ENCODE peak calls at places on chromosomes 11 and 22, in six cellular contexts. One of them, this sample, is unnamed.

GRCh38 chr22:17411213-17411612 is 42.0 kb downstream of the CECR2 start:
- DNase-seq in psoas muscle: no peak
- DNase-seq in activated effector memory CD4-positive, alpha-beta T cell treated with anti-CD3 and anti-CD28 coated beads, Interleukin-2, amount 50 U/mL, for 16 hours: no peak
- DNase-seq in NCI-H1092: no peak
- DNase-seq in activated CD4-positive, alpha-beta T cell treated with anti-CD3 and anti-CD28 coated beads, Interleukin-2, amount 50 U/mL, for 1 hour: no peak
- DNase-seq in HEK293T: no peak
- DNase-seq in this sample: no peak

GRCh38 chr11:122178795-122179194 is 62.8 kb upstream of the BLID start:
- DNase-seq in psoas muscle: no peak
- DNase-seq in activated effector memory CD4-positive, alpha-beta T cell treated with anti-CD3 and anti-CD28 coated beads, Interleukin-2, amount 50 U/mL, for 16 hours: no peak
- DNase-seq in NCI-H1092: no peak
- DNase-seq in activated CD4-positive, alpha-beta T cell treated with anti-CD3 and anti-CD28 coated beads, Interleukin-2, amount 50 U/mL, for 1 hour: no peak
- DNase-seq in HEK293T: no peak
- DNase-seq in this sample: no peak

GRCh38 chr11:55967914-55968313 is 1.8 kb downstream of the OR10AG1 start:
- DNase-seq in psoas muscle: no peak
- DNase-seq in activated effector memory CD4-positive, alpha-beta T cell treated with anti-CD3 and anti-CD28 coated beads, Interleukin-2, amount 50 U/mL, for 16 hours: no peak
- DNase-seq in NCI-H1092: no peak
- DNase-seq in activated CD4-positive, alpha-beta T cell treated with anti-CD3 and anti-CD28 coated beads, Interleukin-2, amount 50 U/mL, for 1 hour: no peak
- DNase-seq in HEK293T: no peak
- DNase-seq in this sample: no peak

GRCh38 chr22:45318558-45319318 is 9.0 kb downstream of the FAM118A start:
- DNase-seq in psoas muscle: no peak
- DNase-seq in activated effector memory CD4-positive, alpha-beta T cell treated with anti-CD3 and anti-CD28 coated beads, Interleukin-2, amount 50 U/mL, for 16 hours: peak; percentile 78
- DNase-seq in NCI-H1092: no peak
- DNase-seq in activated CD4-positive, alpha-beta T cell treated with anti-CD3 and anti-CD28 coated beads, Interleukin-2, amount 50 U/mL, for 1 hour: peak; percentile 52
- DNase-seq in HEK293T: no peak
- DNase-seq in this sample: no peak

GRCh38 chr11:23201936-23202522 is 341.8 kb upstream of the CCDC179 start:
- DNase-seq in psoas muscle: no peak
- DNase-seq in activated effector memory CD4-positive, alpha-beta T cell treated with anti-CD3 and anti-CD28 coated beads, Interleukin-2, amount 50 U/mL, for 16 hours: no peak
- DNase-seq in NCI-H1092: no peak
- DNase-seq in activated CD4-positive, alpha-beta T cell treated with anti-CD3 and anti-CD28 coated beads, Interleukin-2, amount 50 U/mL, for 1 hour: no peak
- DNase-seq in HEK293T: no peak
- DNase-seq in this sample: no peak

GRCh38 chr22:22820626-22821025 is 67.0 kb upstream of the IGLL5 start:
- DNase-seq in psoas muscle: no peak
- DNase-seq in activated effector memory CD4-positive, alpha-beta T cell treated with anti-CD3 and anti-CD28 coated beads, Interleukin-2, amount 50 U/mL, for 16 hours: no peak
- DNase-seq in NCI-H1092: no peak
- DNase-seq in activated CD4-positive, alpha-beta T cell treated with anti-CD3 and anti-CD28 coated beads, Interleukin-2, amount 50 U/mL, for 1 hour: peak; percentile 27
- DNase-seq in HEK293T: no peak
- DNase-seq in this sample: no peak

GRCh38 chr11:126654886-126655806 is 299.7 kb downstream of the ST3GAL4 start:
- DNase-seq in psoas muscle: no peak
- DNase-seq in activated effector memory CD4-positive, alpha-beta T cell treated with anti-CD3 and anti-CD28 coated beads, Interleukin-2, amount 50 U/mL, for 16 hours: no peak
- DNase-seq in NCI-H1092: peak; percentile 61
- DNase-seq in activated CD4-positive, alpha-beta T cell treated with anti-CD3 and anti-CD28 coated beads, Interleukin-2, amount 50 U/mL, for 1 hour: no peak
- DNase-seq in HEK293T: no peak
- DNase-seq in this sample: no peak

GRCh38 chr11:112269139-112269538 is 8.5 kb upstream of the PLET1 start:
- DNase-seq in psoas muscle: no peak
- DNase-seq in activated effector memory CD4-positive, alpha-beta T cell treated with anti-CD3 and anti-CD28 coated beads, Interleukin-2, amount 50 U/mL, for 16 hours: no peak
- DNase-seq in NCI-H1092: no peak
- DNase-seq in activated CD4-positive, alpha-beta T cell treated with anti-CD3 and anti-CD28 coated beads, Interleukin-2, amount 50 U/mL, for 1 hour: no peak
- DNase-seq in HEK293T: no peak
- DNase-seq in this sample: no peak

GRCh38 chr11:129204439-129204838 is 12.3 kb upstream of the ARHGAP32 start:
- DNase-seq in psoas muscle: no peak
- DNase-seq in activated effector memory CD4-positive, alpha-beta T cell treated with anti-CD3 and anti-CD28 coated beads, Interleukin-2, amount 50 U/mL, for 16 hours: no peak
- DNase-seq in NCI-H1092: no peak
- DNase-seq in activated CD4-positive, alpha-beta T cell treated with anti-CD3 and anti-CD28 coated beads, Interleukin-2, amount 50 U/mL, for 1 hour: no peak
- DNase-seq in HEK293T: no peak
- DNase-seq in this sample: no peak

GRCh38 chr22:20654343-20655208 is 119.3 kb upstream of the SERPIND1 start:
- DNase-seq in psoas muscle: no peak
- DNase-seq in activated effector memory CD4-positive, alpha-beta T cell treated with anti-CD3 and anti-CD28 coated beads, Interleukin-2, amount 50 U/mL, for 16 hours: no peak
- DNase-seq in NCI-H1092: no peak
- DNase-seq in activated CD4-positive, alpha-beta T cell treated with anti-CD3 and anti-CD28 coated beads, Interleukin-2, amount 50 U/mL, for 1 hour: no peak
- DNase-seq in HEK293T: peak; percentile 3
- DNase-seq in this sample: no peak

GRCh38 chr22:22929381-22930221 is 42.0 kb downstream of the IGLL5 start:
- DNase-seq in psoas muscle: no peak
- DNase-seq in activated effector memory CD4-positive, alpha-beta T cell treated with anti-CD3 and anti-CD28 coated beads, Interleukin-2, amount 50 U/mL, for 16 hours: no peak
- DNase-seq in NCI-H1092: no peak
- DNase-seq in activated CD4-positive, alpha-beta T cell treated with anti-CD3 and anti-CD28 coated beads, Interleukin-2, amount 50 U/mL, for 1 hour: no peak
- DNase-seq in HEK293T: no peak
- DNase-seq in this sample: no peak

GRCh38 chr11:103295704-103296103 is 186.5 kb downstream of the DYNC2H1 start:
- DNase-seq in psoas muscle: no peak
- DNase-seq in activated effector memory CD4-positive, alpha-beta T cell treated with anti-CD3 and anti-CD28 coated beads, Interleukin-2, amount 50 U/mL, for 16 hours: no peak
- DNase-seq in NCI-H1092: no peak
- DNase-seq in activated CD4-positive, alpha-beta T cell treated with anti-CD3 and anti-CD28 coated beads, Interleukin-2, amount 50 U/mL, for 1 hour: no peak
- DNase-seq in HEK293T: no peak
- DNase-seq in this sample: no peak

GRCh38 chr22:42670921-42671709 is 21.9 kb upstream of the CYB5R3 start:
- DNase-seq in psoas muscle: no peak
- DNase-seq in activated effector memory CD4-positive, alpha-beta T cell treated with anti-CD3 and anti-CD28 coated beads, Interleukin-2, amount 50 U/mL, for 16 hours: no peak
- DNase-seq in NCI-H1092: no peak
- DNase-seq in activated CD4-positive, alpha-beta T cell treated with anti-CD3 and anti-CD28 coated beads, Interleukin-2, amount 50 U/mL, for 1 hour: no peak
- DNase-seq in HEK293T: no peak
- DNase-seq in this sample: no peak

GRCh38 chr11:86069408-86070086 is 663 bp upstream of the PICALM start:
- DNase-seq in psoas muscle: no peak
- DNase-seq in activated effector memory CD4-positive, alpha-beta T cell treated with anti-CD3 and anti-CD28 coated beads, Interleukin-2, amount 50 U/mL, for 16 hours: no peak
- DNase-seq in NCI-H1092: no peak
- DNase-seq in activated CD4-positive, alpha-beta T cell treated with anti-CD3 and anti-CD28 coated beads, Interleukin-2, amount 50 U/mL, for 1 hour: no peak
- DNase-seq in HEK293T: peak; percentile 16
- DNase-seq in this sample: peak; percentile 93

GRCh38 chr11:29734287-29734686 is 282.5 kb downstream of the KCNA4 start:
- DNase-seq in psoas muscle: no peak
- DNase-seq in activated effector memory CD4-positive, alpha-beta T cell treated with anti-CD3 and anti-CD28 coated beads, Interleukin-2, amount 50 U/mL, for 16 hours: no peak
- DNase-seq in NCI-H1092: no peak
- DNase-seq in activated CD4-positive, alpha-beta T cell treated with anti-CD3 and anti-CD28 coated beads, Interleukin-2, amount 50 U/mL, for 1 hour: no peak
- DNase-seq in HEK293T: no peak
- DNase-seq in this sample: no peak

GRCh38 chr22:39026509-39027150 is 5.7 kb downstream of the APOBEC3D start:
- DNase-seq in psoas muscle: no peak
- DNase-seq in activated effector memory CD4-positive, alpha-beta T cell treated with anti-CD3 and anti-CD28 coated beads, Interleukin-2, amount 50 U/mL, for 16 hours: no peak
- DNase-seq in NCI-H1092: no peak
- DNase-seq in activated CD4-positive, alpha-beta T cell treated with anti-CD3 and anti-CD28 coated beads, Interleukin-2, amount 50 U/mL, for 1 hour: no peak
- DNase-seq in HEK293T: no peak
- DNase-seq in this sample: no peak

GRCh38 chr11:6333112-6333511 is 12.8 kb upstream of the CAVIN3 start:
- DNase-seq in psoas muscle: no peak
- DNase-seq in activated effector memory CD4-positive, alpha-beta T cell treated with anti-CD3 and anti-CD28 coated beads, Interleukin-2, amount 50 U/mL, for 16 hours: no peak
- DNase-seq in NCI-H1092: peak; percentile 30
- DNase-seq in activated CD4-positive, alpha-beta T cell treated with anti-CD3 and anti-CD28 coated beads, Interleukin-2, amount 50 U/mL, for 1 hour: no peak
- DNase-seq in HEK293T: no peak
- DNase-seq in this sample: no peak

GRCh38 chr22:49971232-49972162 is 10.9 kb downstream of the PIM3 start:
- DNase-seq in psoas muscle: peak; percentile 92
- DNase-seq in activated effector memory CD4-positive, alpha-beta T cell treated with anti-CD3 and anti-CD28 coated beads, Interleukin-2, amount 50 U/mL, for 16 hours: peak; percentile 89
- DNase-seq in NCI-H1092: no peak
- DNase-seq in activated CD4-positive, alpha-beta T cell treated with anti-CD3 and anti-CD28 coated beads, Interleukin-2, amount 50 U/mL, for 1 hour: no peak
- DNase-seq in HEK293T: no peak
- DNase-seq in this sample: no peak

GRCh38 chr11:10526974-10527918 is 13.7 kb downstream of the RNF141 start:
- DNase-seq in psoas muscle: no peak
- DNase-seq in activated effector memory CD4-positive, alpha-beta T cell treated with anti-CD3 and anti-CD28 coated beads, Interleukin-2, amount 50 U/mL, for 16 hours: no peak
- DNase-seq in NCI-H1092: no peak
- DNase-seq in activated CD4-positive, alpha-beta T cell treated with anti-CD3 and anti-CD28 coated beads, Interleukin-2, amount 50 U/mL, for 1 hour: no peak
- DNase-seq in HEK293T: no peak
- DNase-seq in this sample: no peak

GRCh38 chr22:50507421-50507990 is at the start of gene LMF2:
- DNase-seq in psoas muscle: peak; percentile 90
- DNase-seq in activated effector memory CD4-positive, alpha-beta T cell treated with anti-CD3 and anti-CD28 coated beads, Interleukin-2, amount 50 U/mL, for 16 hours: peak; percentile 97
- DNase-seq in NCI-H1092: peak; percentile 55
- DNase-seq in activated CD4-positive, alpha-beta T cell treated with anti-CD3 and anti-CD28 coated beads, Interleukin-2, amount 50 U/mL, for 1 hour: peak; percentile 94
- DNase-seq in HEK293T: peak; percentile 94
- DNase-seq in this sample: no peak

GRCh38 chr22:44550666-44551491 is 52.8 kb upstream of the RTL6 start:
- DNase-seq in psoas muscle: peak; percentile 57
- DNase-seq in activated effector memory CD4-positive, alpha-beta T cell treated with anti-CD3 and anti-CD28 coated beads, Interleukin-2, amount 50 U/mL, for 16 hours: peak; percentile 68
- DNase-seq in NCI-H1092: no peak
- DNase-seq in activated CD4-positive, alpha-beta T cell treated with anti-CD3 and anti-CD28 coated beads, Interleukin-2, amount 50 U/mL, for 1 hour: no peak
- DNase-seq in HEK293T: no peak
- DNase-seq in this sample: peak; percentile 91

GRCh38 chr11:77213589-77214428 is 85.8 kb downstream of the MYO7A start:
- DNase-seq in psoas muscle: no peak
- DNase-seq in activated effector memory CD4-positive, alpha-beta T cell treated with anti-CD3 and anti-CD28 coated beads, Interleukin-2, amount 50 U/mL, for 16 hours: no peak
- DNase-seq in NCI-H1092: no peak
- DNase-seq in activated CD4-positive, alpha-beta T cell treated with anti-CD3 and anti-CD28 coated beads, Interleukin-2, amount 50 U/mL, for 1 hour: no peak
- DNase-seq in HEK293T: no peak
- DNase-seq in this sample: no peak

GRCh38 chr11:112316971-112317370 is 56.3 kb upstream of the PLET1 start:
- DNase-seq in psoas muscle: no peak
- DNase-seq in activated effector memory CD4-positive, alpha-beta T cell treated with anti-CD3 and anti-CD28 coated beads, Interleukin-2, amount 50 U/mL, for 16 hours: no peak
- DNase-seq in NCI-H1092: no peak
- DNase-seq in activated CD4-positive, alpha-beta T cell treated with anti-CD3 and anti-CD28 coated beads, Interleukin-2, amount 50 U/mL, for 1 hour: no peak
- DNase-seq in HEK293T: no peak
- DNase-seq in this sample: no peak

GRCh38 chr11:20097319-20098221 is 62.7 kb downstream of the DBX1 start:
- DNase-seq in psoas muscle: no peak
- DNase-seq in activated effector memory CD4-positive, alpha-beta T cell treated with anti-CD3 and anti-CD28 coated beads, Interleukin-2, amount 50 U/mL, for 16 hours: no peak
- DNase-seq in NCI-H1092: no peak
- DNase-seq in activated CD4-positive, alpha-beta T cell treated with anti-CD3 and anti-CD28 coated beads, Interleukin-2, amount 50 U/mL, for 1 hour: no peak
- DNase-seq in HEK293T: no peak
- DNase-seq in this sample: peak; percentile 91

This sample was measured in GM04503.